ENCODE peak calls at places on chromosomes 12 and 14, in nine cellular contexts. X is chondrocyte, O is heart right ventricle, Z is omental fat pad, N is lower leg skin, E is PC-9, Y is astrocyte of the spinal cord, R is mesothelial cell of epicardium, W is AG04450. T is an unnamed sample.

GRCh38 chr14:68616255-68616902 is 176.5 kb downstream of the ZFP36L1 start:
- DNase-seq in X (no peak), O (no peak), Z (no peak), N (no peak), E (no peak), Y (peak), R (no peak), W (no peak), T (no peak)

GRCh38 chr14:24921903-24922302 is 128.0 kb downstream of the STXBP6 start:
- DNase-seq in X (no peak), O (no peak), Z (no peak), N (no peak), E (no peak), Y (peak), R (no peak), W (no peak), T (no peak)

GRCh38 chr12:117473856-117474255 is 112.4 kb upstream of the NOS1 start:
- DNase-seq in X (no peak), O (no peak), Z (no peak), N (no peak), E (no peak), Y (no peak), R (no peak), W (no peak), T (no peak)

GRCh38 chr12:62434504-62435336 is 31.9 kb upstream of the MON2 start:
- DNase-seq in X (no peak), O (no peak), Z (no peak), N (no peak), E (peak), Y (no peak), R (no peak), W (no peak), T (no peak)

GRCh38 chr12:3216097-3216496 is 138.9 kb downstream of the TSPAN9 start:
- DNase-seq in X (no peak), O (no peak), Z (no peak), N (no peak), E (no peak), Y (no peak), R (no peak), W (no peak), T (peak)

GRCh38 chr14:95533822-95534221 is 1.0 kb upstream of the GLRX5 start:
- DNase-seq in X (no peak), O (no peak), Z (no peak), N (no peak), E (no peak), Y (no peak), R (no peak), W (no peak), T (no peak)

GRCh38 chr12:15956413-15957185 is 45.5 kb downstream of the DERA start:
- DNase-seq in X (no peak), O (no peak), Z (no peak), N (no peak), E (peak), Y (no peak), R (no peak), W (no peak), T (no peak)

GRCh38 chr12:89889051-89889450 is 180.4 kb upstream of the ATP2B1 start:
- DNase-seq in X (no peak), O (no peak), Z (no peak), N (no peak), E (no peak), Y (peak), R (no peak), W (no peak), T (no peak)

GRCh38 chr14:66857867-66858266 is 331.4 kb upstream of the GARIN2 start:
- DNase-seq in X (no peak), O (no peak), Z (no peak), N (no peak), E (no peak), Y (no peak), R (no peak), W (no peak), T (no peak)

GRCh38 chr12:98421336-98421735 is 94.1 kb upstream of the TMPO start:
- DNase-seq in X (no peak), O (no peak), Z (no peak), N (no peak), E (no peak), Y (no peak), R (no peak), W (no peak), T (no peak)

GRCh38 chr14:102479107-102479506 is 30.5 kb downstream of the ANKRD9 start:
- DNase-seq in X (peak), O (no peak), Z (no peak), N (no peak), E (no peak), Y (no peak), R (no peak), W (no peak), T (no peak)

GRCh38 chr12:82144505-82144904 is 213.7 kb downstream of the CCDC59 start:
- DNase-seq in X (no peak), O (no peak), Z (no peak), N (no peak), E (no peak), Y (no peak), R (no peak), W (no peak), T (no peak)

DNA sequence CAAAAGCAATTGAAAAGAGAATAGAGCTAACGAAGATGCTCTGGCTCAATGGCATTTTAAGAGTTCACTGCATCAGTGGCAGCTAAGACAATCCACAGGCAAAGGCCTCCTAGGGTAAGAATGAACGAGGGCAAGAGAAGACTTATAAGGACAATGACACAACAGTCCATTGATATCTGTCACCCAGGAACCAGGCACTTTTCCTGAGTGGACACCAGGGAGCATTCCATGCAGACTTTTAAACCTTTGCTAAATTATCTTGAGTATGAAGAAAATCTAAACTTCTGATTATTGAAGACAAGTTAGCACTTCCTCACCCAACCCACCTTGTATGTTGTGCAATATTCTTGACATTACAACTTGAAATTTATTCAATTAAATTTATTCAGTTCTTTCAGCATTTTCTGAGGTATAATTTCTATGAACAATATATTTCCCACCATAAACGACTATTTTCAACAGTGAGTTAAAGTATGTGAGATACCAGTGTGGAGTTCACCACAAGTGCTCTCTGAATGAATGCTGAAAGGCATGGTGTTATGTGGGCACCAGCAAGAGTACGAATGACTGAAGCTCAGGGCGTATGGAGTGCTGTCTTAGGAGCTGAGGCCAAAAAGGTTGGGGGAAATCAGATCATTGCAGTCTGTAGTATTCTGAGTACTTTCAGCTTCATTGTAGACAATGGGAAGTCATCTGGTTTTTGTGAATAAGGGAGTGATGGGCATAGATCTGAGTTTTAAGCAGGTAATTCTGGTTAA is 124.3 kb upstream of the LMNTD1 start:
- DNase-seq in X (no peak), O (no peak), Z (no peak), N (no peak), E (no peak), Y (no peak), R (no peak), W (no peak), T (no peak)
- TF ChIP-seq CTCF in X (peak), O (peak), Z (no peak), N (no peak), E (no peak), Y (no peak), R (no peak), W (no peak), T (no peak)

GRCh38 chr12:118840399-118840798 is 140.9 kb upstream of the SRRM4 start:
- DNase-seq in X (no peak), O (no peak), Z (no peak), N (no peak), E (no peak), Y (no peak), R (no peak), W (no peak), T (no peak)
- TF ChIP-seq CTCF in X (peak), O (no peak), Z (no peak), N (no peak), E (no peak), Y (no peak), R (no peak), W (no peak), T (peak)

GRCh38 chr12:79217306-79217705 is 352.7 kb downstream of the SYT1 start:
- DNase-seq in X (no peak), O (no peak), Z (no peak), N (no peak), E (no peak), Y (no peak), R (no peak), W (no peak), T (no peak)
- TF ChIP-seq CTCF in X (no peak), O (no peak), Z (no peak), N (no peak), E (no peak), Y (no peak), R (no peak), W (no peak), T (no peak)

GRCh38 chr12:110234197-110235154 is 46.6 kb upstream of the ATP2A2 start:
- DNase-seq in X (no peak), O (no peak), Z (no peak), N (no peak), E (no peak), Y (no peak), R (no peak), W (no peak), T (no peak)
- TF ChIP-seq CTCF in X (no peak), O (no peak), Z (no peak), N (no peak), E (no peak), Y (no peak), R (no peak), W (no peak), T (no peak)

GRCh38 chr12:46409974-46410373 is 37.4 kb upstream of the SLC38A2 start:
- DNase-seq in X (no peak), O (no peak), Z (no peak), N (no peak), E (no peak), Y (no peak), R (no peak), W (no peak), T (no peak)

GRCh38 chr12:46414591-46415268 is 42.2 kb upstream of the SLC38A2 start:
- DNase-seq in X (no peak), O (no peak), Z (no peak), N (no peak), E (no peak), Y (no peak), R (no peak), W (no peak), T (no peak)

GRCh38 chr12:46410495-46410894 is 37.9 kb upstream of the SLC38A2 start:
- DNase-seq in X (no peak), O (no peak), Z (no peak), N (no peak), E (no peak), Y (no peak), R (no peak), W (no peak), T (no peak)

GRCh38 chr12:46415552-46415951 is 43.0 kb upstream of the SLC38A2 start:
- DNase-seq in X (no peak), O (no peak), Z (no peak), N (no peak), E (no peak), Y (no peak), R (no peak), W (no peak), T (no peak)

DNA sequence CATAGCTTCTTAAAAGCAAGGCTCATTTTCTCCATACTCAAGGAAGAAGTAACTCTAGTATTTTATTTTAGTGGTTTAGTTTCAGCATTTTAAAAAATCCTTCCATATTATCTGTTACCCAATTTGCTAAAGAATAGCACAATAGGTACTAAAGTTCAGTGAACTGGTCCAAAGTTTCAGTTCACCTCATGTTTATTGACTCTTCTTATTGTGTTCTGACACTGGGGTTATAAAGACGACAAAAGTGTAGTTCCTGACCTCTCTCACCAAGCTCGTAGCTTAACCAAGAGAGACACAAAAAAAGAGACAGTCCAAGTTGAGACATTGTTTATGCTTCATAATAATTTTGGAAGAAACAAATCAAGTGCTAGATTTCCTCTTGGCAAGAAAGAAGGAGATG is 40.8 kb upstream of the SLC38A2 start:
- DNase-seq in X (no peak), O (no peak), Z (no peak), N (no peak), E (no peak), Y (no peak), R (no peak), W (no peak), T (no peak)
- TF ChIP-seq CTCF in X (no peak), O (no peak), Z (no peak), N (no peak), E (no peak), Y (no peak), R (no peak), W (no peak), T (no peak)

GRCh38 chr14:104602315-104602932 is 2.1 kb downstream of the TMEM179 start:
- DNase-seq in X (peak), O (no peak), Z (no peak), N (no peak), E (no peak), Y (no peak), R (no peak), W (no peak), T (no peak)

GRCh38 chr14:104601786-104602185 is 2.8 kb downstream of the TMEM179 start:
- DNase-seq in X (peak), O (no peak), Z (no peak), N (no peak), E (no peak), Y (no peak), R (no peak), W (no peak), T (no peak)

GRCh38 chr14:104604461-104605449 is at the start of gene TMEM179:
- DNase-seq in X (no peak), O (no peak), Z (no peak), N (peak), E (no peak), Y (no peak), R (peak), W (no peak), T (no peak)

GRCh38 chr14:104602933-104603325 is 1.6 kb downstream of the TMEM179 start:
- DNase-seq in X (no peak), O (no peak), Z (no peak), N (no peak), E (no peak), Y (no peak), R (no peak), W (no peak), T (no peak)

GRCh38 chr14:104603623-104604401 is 760 bp downstream of the TMEM179 start:
- DNase-seq in X (no peak), O (no peak), Z (no peak), N (no peak), E (no peak), Y (no peak), R (no peak), W (no peak), T (peak)
- TF ChIP-seq CTCF in X (no peak), O (no peak), Z (no peak), N (no peak), E (no peak), Y (no peak), R (no peak), W (no peak), T (no peak)

DNA sequence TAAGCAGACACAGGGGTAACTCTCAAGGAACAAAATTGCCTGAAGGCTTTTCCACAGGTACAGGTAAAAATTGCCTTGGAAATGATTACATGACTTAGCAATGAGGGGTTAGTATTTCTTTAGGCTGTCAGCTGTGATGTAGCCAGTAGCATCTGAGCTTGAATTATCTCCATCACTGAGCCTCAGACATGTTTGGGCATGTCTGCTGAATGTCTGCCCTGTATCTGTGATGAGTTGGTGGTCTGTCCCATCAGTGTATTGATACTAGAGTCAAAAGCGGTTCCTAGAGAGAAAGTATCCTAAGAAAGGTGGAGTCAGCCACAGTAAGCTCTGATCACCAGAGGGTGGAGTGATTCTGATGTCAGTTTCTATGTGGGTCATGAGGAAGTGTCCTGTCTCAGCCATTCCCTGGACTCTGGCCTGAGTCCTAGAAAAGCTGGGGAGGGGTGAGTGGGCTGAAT is 16.2 kb downstream of the AKAP6 start:
- DNase-seq in X (no peak), O (no peak), Z (no peak), N (no peak), E (no peak), Y (peak), R (no peak), W (no peak), T (no peak)
- TF ChIP-seq CTCF in X (peak), O (no peak), Z (no peak), N (no peak), E (no peak), Y (no peak), R (no peak), W (peak), T (no peak)

GRCh38 chr12:111270128-111270651 is 98.7 kb downstream of the PHETA1 start:
- DNase-seq in X (no peak), O (no peak), Z (no peak), N (no peak), E (no peak), Y (no peak), R (no peak), W (no peak), T (no peak)

GRCh38 chr12:111269688-111270087 is 99.2 kb downstream of the PHETA1 start:
- DNase-seq in X (no peak), O (no peak), Z (no peak), N (no peak), E (no peak), Y (no peak), R (no peak), W (no peak), T (no peak)

GRCh38 chr12:111267171-111267570 is 101.7 kb downstream of the PHETA1 start:
- DNase-seq in X (no peak), O (no peak), Z (no peak), N (no peak), E (no peak), Y (no peak), R (no peak), W (no peak), T (no peak)

GRCh38 chr12:111270773-111271172 is 98.1 kb downstream of the PHETA1 start:
- DNase-seq in X (no peak), O (no peak), Z (no peak), N (no peak), E (no peak), Y (no peak), R (no peak), W (no peak), T (no peak)

GRCh38 chr12:111268738-111269572 is 99.9 kb downstream of the PHETA1 start:
- DNase-seq in X (no peak), O (no peak), Z (no peak), N (no peak), E (no peak), Y (no peak), R (no peak), W (no peak), T (no peak)
- TF ChIP-seq CTCF in X (peak), O (peak), Z (no peak), N (no peak), E (peak), Y (peak), R (peak), W (peak), T (peak)

GRCh38 chr12:121792607-121793500 is 634 bp downstream of the RHOF start:
- DNase-seq in X (no peak), O (peak), Z (no peak), N (no peak), E (no peak), Y (no peak), R (no peak), W (no peak), T (no peak)
- TF ChIP-seq CTCF in X (no peak), O (no peak), Z (no peak), N (no peak), E (no peak), Y (no peak), R (no peak), W (no peak), T (no peak)